ENCODE peak calls at places on chromosomes 5 and 9, in four cellular contexts. G is iris pigment epithelial cell; H is NCI-H1436; W is stimulated activated CD8-positive, alpha-beta memory T cell treated with anti-CD3 and anti-CD28 coated beads, Interleukin-12 subunit alpha, Interleukin-12 subunit beta, amount 100 ng/mL, for 4 hours. U is an unnamed sample.

GRCh38 chr9:114051706-114052105 is 26.4 kb downstream of the AMBP start:
- DNase-seq in W (no peak), H (no peak), G (no peak), U (no peak)

GRCh38 chr5:55650391-55650790 is 61.7 kb downstream of the SLC38A9 start:
- DNase-seq in W (no peak), H (no peak), G (peak; percentile 90), U (peak; percentile 45)

GRCh38 chr9:136640176-136641086 is 22.3 kb upstream of the EGFL7 start:
- DNase-seq in W (no peak), H (no peak), G (no peak), U (no peak)

GRCh38 chr5:173891367-173891766 is 3.2 kb downstream of the CPEB4 start:
- DNase-seq in H (no peak), G (no peak), W (no peak), U (peak; percentile 26)

GRCh38 chr5:140540227-140540626 is 7.2 kb upstream of the EIF4EBP3 start:
- DNase-seq in G (no peak), H (no peak), W (no peak), U (no peak)

GRCh38 chr9:4850611-4851010 is 57.9 kb downstream of the RCL1 start:
- DNase-seq in G (no peak), H (no peak), W (no peak), U (no peak)

GRCh38 chr5:137638841-137639240 is 97.0 kb downstream of the KLHL3 start:
- DNase-seq in G (no peak), H (no peak), W (no peak), U (no peak)

GRCh38 chr9:20624201-20625002 is 2.1 kb upstream of the MLLT3 start:
- DNase-seq in H (peak; percentile 42), G (peak; percentile 82), W (no peak), U (peak; percentile 86)

GRCh38 chr5:73157399-73158303 is 15.3 kb upstream of the TMEM174 start:
- DNase-seq in H (no peak), G (no peak), W (no peak), U (no peak)

GRCh38 chr9:133428579-133429215 is 6.5 kb downstream of the ADAMTS13 start:
- DNase-seq in G (no peak), W (no peak), H (no peak), U (peak; percentile 14)

GRCh38 chr5:10745133-10745532 is 15.9 kb downstream of the DAP start:
- DNase-seq in H (no peak), W (no peak), G (peak; percentile 63), U (peak; percentile 85)

GRCh38 chr5:126477681-126478117 is 54.5 kb downstream of the GRAMD2B start:
- DNase-seq in H (no peak), W (no peak), G (no peak), U (no peak)